ENCODE peak calls at places on chromosomes 11 and 22, in nine cellular contexts. R is fibroblast of lung, Q is neural progenitor cell, Z is A549, D is GM23248, C is GM23338, Y is mesenchymal stem cell, O is K562, S is MM.1S. F is an unnamed sample.

GRCh38 chr11:45646275-45646970 is 19.0 kb downstream of the CHST1 start:
- DNase-seq in S (no peak), R (no peak), O (no peak), Y (peak), Z (peak), C (peak), Q (peak), D (peak), F (no peak)

GRCh38 chr22:47018010-47018910 is 255.8 kb downstream of the TBC1D22A start:
- DNase-seq in Y (no peak), Z (no peak), D (no peak), S (no peak), R (no peak), Q (no peak), O (no peak), C (no peak), F (no peak)

GRCh38 chr11:79570104-79570503 is 129.3 kb upstream of the TENM4 start:
- DNase-seq in D (no peak), R (no peak), Z (no peak), Q (no peak), C (no peak), O (no peak), S (no peak), Y (no peak), F (no peak)

GRCh38 chr22:42347281-42347824 is 76.9 kb upstream of the TCF20 start:
- DNase-seq in Q (no peak), S (no peak), C (no peak), Z (no peak), Y (no peak), O (no peak), D (no peak), R (no peak), F (no peak)

GRCh38 chr22:36383110-36383581 is 4.6 kb downstream of the MYH9 start:
- DNase-seq in Y (peak), Q (no peak), D (peak), Z (no peak), R (peak), C (no peak), O (no peak), S (peak), F (no peak)

GRCh38 chr11:64000026-64000739 is 13.9 kb downstream of the OTUB1 start:
- DNase-seq in Y (peak), C (peak), S (peak), O (no peak), Q (peak), D (peak), R (peak), Z (no peak), F (peak)

GRCh38 chr22:49487950-49488349 is 339.7 kb downstream of the BRD1 start:
- DNase-seq in R (no peak), C (no peak), D (no peak), Q (no peak), Z (no peak), Y (no peak), S (no peak), O (no peak), F (peak)

GRCh38 chr22:36333632-36334031 is 54.1 kb downstream of the MYH9 start:
- DNase-seq in C (no peak), Y (no peak), D (no peak), Q (no peak), Z (no peak), S (peak), R (no peak), O (no peak), F (peak)

GRCh38 chr11:69999721-70000120 is 78.4 kb upstream of the ANO1 start:
- DNase-seq in Z (no peak), O (no peak), C (peak), D (no peak), S (no peak), Q (no peak), R (peak), Y (no peak), F (no peak)

GRCh38 chr11:78056093-78056492 is 7.6 kb upstream of the THRSP start:
- DNase-seq in Q (no peak), Z (no peak), O (no peak), R (no peak), Y (no peak), S (no peak), C (no peak), D (no peak), F (no peak)

GRCh38 chr22:29309332-29310064 is 3.0 kb downstream of the GAS2L1 start:
- DNase-seq in D (peak), C (no peak), S (no peak), R (no peak), O (peak), Z (no peak), Y (peak), Q (no peak), F (no peak)
- H3K4me2 ChIP-seq in D (peak), C (no peak), S (no peak), R (peak), O (peak), Z (peak), Y (peak), Q (no peak), F (no peak)

GRCh38 chr11:94272738-94273313 is 31.6 kb upstream of the IZUMO1R start:
- DNase-seq in S (peak), R (no peak), O (no peak), Z (no peak), C (no peak), Q (no peak), D (no peak), Y (no peak), F (no peak)
- H3K27ac ChIP-seq in S (peak), R (no peak), O (no peak), Z (no peak), C (no peak), Q (no peak), D (no peak), Y (no peak), F (no peak)

DNA sequence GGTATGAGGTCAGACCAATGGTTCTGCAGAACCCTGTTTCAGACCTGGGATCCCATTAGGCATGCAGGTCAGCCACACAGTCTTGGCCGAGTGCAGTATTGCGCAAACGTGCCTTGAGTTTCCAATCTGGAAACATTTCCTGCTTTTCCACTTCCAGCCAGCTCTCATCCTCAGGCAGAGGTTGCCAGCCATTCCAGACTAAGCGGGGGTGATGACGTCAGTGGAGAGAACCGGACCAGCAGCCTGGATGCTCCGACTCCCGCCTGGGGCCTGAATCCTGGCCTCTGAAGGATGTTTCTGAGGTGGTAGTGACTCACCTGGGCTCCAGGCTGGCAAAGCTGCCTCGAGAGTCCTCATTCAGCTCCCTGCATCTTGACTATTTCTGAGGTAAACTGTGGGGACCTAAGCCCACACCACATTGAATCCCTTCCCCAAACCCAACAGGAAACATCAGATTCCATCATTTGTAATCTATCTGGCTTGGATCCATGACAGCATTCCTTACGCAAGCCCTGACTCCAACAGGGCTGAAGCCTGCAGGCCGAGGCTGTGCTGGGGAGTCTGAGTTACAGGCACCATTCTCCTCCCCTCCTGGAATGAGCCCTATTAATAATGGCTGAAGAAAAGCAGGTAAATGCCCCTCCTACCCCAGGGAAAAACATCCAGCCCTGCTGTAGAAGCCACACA is 83.0 kb downstream of the ABTB2 start:
- DNase-seq in D (peak), C (no peak), R (peak), Y (peak), Q (no peak), Z (peak), O (no peak), S (no peak), F (peak)
- H3K4me2 ChIP-seq in D (peak), C (no peak), R (peak), Y (no peak), Q (no peak), Z (peak), O (no peak), S (no peak), F (peak)

DNA sequence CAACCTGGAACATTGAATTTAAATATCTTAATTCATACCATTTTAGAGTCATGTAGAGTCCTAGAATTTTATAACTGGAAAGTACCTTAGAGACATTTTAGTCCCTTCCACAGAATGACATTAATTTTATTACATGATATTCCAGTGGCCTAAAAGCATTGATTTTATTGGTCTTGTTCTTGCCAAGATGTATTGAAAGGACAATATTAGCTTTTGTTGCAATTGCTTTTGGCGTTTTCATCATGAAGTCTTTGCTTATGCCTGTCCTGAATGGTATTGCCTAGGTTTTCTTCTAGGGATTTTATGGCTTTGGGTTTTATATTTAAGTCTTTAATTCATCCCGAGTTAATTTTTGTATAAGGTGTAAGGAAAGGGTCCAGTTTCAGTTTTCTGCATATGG is 29.0 kb downstream of the OR51F1 start:
- DNase-seq in S (no peak), R (no peak), Z (no peak), D (no peak), C (no peak), O (no peak), Y (no peak), Q (no peak), F (no peak)
- H3K27ac ChIP-seq in S (no peak), R (no peak), Z (no peak), D (no peak), C (no peak), O (no peak), Y (no peak), Q (no peak), F (no peak)

DNA sequence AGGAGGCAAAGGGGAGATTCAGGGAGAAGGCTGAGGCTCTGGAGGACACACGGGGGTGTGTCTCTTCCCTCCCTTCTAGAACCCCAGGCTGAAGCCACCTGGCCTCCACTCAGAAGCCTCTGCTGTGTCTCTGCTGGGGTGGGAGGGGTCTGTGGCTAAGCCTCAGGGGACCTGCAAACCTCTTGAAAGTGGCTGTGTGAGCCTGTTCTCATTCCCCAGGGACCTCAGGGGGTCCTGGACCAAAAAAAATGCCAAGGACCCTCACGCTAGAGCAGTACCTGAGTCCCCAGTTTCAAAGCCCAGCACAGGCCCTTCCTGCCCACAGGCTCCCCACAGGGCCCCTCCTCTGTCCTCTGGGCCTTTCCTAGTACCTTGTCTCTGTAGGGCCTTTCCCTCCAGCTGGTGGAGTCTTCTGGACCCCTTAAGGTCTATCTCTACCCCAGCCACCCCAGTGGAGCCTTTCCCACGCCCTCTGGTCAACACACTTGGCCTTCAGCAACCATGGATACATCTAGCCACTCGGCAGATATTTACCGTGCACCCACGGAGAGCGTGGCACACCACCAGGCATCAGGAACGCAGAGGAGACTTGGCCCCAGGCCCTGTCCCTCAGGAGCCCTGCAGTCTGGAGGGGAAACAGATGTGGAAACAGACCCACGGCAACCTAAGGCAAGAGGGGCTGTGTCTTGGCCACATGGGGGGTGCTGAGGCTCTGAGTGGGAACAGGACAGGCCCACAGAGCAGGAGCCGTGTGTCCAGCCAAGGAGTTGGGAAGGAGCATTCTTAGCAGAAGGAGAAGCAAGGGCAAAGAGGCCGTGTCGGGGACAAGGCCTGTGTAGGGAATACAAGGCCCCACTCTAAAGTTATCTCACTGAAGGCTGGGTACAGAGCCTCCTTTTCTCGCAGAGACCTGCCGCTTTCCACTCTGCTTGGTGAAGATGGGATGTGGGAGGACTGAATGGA is 18.5 kb downstream of the PLA2G6 start:
- DNase-seq in Q (no peak), Z (no peak), Y (no peak), O (peak), S (no peak), C (no peak), R (no peak), D (no peak), F (no peak)
- H3K4me2 ChIP-seq in Q (no peak), Z (peak), Y (no peak), O (peak), S (no peak), C (no peak), R (no peak), D (no peak), F (no peak)

DNA sequence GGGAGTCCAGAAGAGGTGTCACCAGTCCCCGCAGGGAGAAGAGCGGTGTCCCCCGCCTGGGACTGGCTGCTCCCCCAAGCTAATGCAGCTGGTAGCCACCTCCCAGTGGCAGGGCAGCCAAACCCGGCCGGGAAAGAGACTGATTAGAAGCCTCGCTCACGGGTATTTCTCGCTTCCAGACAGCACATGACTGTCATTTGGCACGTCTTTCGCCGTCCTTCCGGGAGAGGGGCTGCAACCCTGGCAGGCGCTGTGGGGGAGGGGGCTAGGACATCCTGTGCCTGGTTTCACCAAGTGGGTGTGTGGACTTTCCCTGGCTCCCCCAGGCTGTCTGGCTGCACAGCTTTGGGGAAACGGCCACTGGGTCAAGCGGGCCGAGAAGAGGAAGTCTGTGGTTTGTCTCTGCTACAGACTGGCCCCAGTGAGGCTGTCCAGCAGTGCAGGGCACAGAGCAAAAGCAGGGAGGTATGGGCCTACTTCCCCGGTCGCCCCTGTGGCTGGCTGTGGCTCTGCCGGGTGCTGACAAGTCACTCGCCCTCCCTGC is 3.8 kb downstream of the CD81 start:
- DNase-seq in C (no peak), S (no peak), Q (no peak), R (no peak), O (no peak), Y (peak), D (peak), Z (no peak), F (peak)
- H3K27ac ChIP-seq in C (no peak), S (no peak), Q (no peak), R (peak), O (no peak), Y (no peak), D (peak), Z (no peak), F (no peak)

F was measured in trophoblast cell.